ENCODE peak calls at places on chromosomes 11 and 22, in nine cellular contexts. K is dorsolateral prefrontal cortex; T is body of pancreas; V is IMR-90; U is HL-60; P is choroid plexus epithelial cell; E is CD8-positive, alpha-beta T cell; Q is astrocyte; X is fibroblast of pulmonary artery. Y is an unnamed sample.

GRCh38 chr11:47186076-47186936 is at the start of gene PACSIN3:
- DNase-seq in K (no peak), T (peak), V (peak), U (no peak), P (no peak), E (no peak), Q (no peak), X (peak), Y (no peak)

GRCh38 chr11:40129276-40129675 is 1330.2 kb downstream of the LRRC4C start:
- DNase-seq in K (no peak), T (no peak), V (no peak), U (no peak), P (peak), E (no peak), Q (no peak), X (peak), Y (no peak)

GRCh38 chr11:117604349-117604995 is 192.5 kb downstream of the DSCAML1 start:
- DNase-seq in K (peak), T (peak), V (peak), U (no peak), P (peak), E (no peak), Q (no peak), X (no peak), Y (no peak)

GRCh38 chr11:113202431-113202830 is 112.0 kb upstream of the TTC12 start:
- DNase-seq in K (no peak), T (no peak), V (no peak), U (no peak), P (no peak), E (no peak), Q (no peak), X (peak), Y (no peak)

GRCh38 chr22:24893341-24894070 is 53.0 kb downstream of the LHFPL7 start:
- DNase-seq in K (no peak), T (no peak), V (no peak), U (no peak), P (peak), E (no peak), Q (no peak), X (no peak), Y (no peak)

GRCh38 chr22:22408731-22409696 is 99.5 kb downstream of the ZNF280B start:
- DNase-seq in K (no peak), T (peak), V (peak), U (peak), P (peak), E (no peak), Q (no peak), X (peak), Y (peak)

GRCh38 chr11:47189100-47189834 is 3.0 kb upstream of the PACSIN3 start:
- DNase-seq in K (no peak), T (peak), V (peak), U (no peak), P (peak), E (no peak), Q (peak), X (peak), Y (peak)

GRCh38 chr11:122791836-122792235 is 46.5 kb upstream of the CRTAM start:
- DNase-seq in K (peak), T (no peak), V (peak), U (no peak), P (peak), E (no peak), Q (peak), X (peak), Y (peak)

GRCh38 chr22:17896552-17896951 is 122.3 kb upstream of the BID start:
- DNase-seq in K (peak), T (peak), V (peak), U (no peak), P (peak), E (no peak), Q (no peak), X (peak), Y (no peak)

GRCh38 chr11:46144741-46145140 is 23.5 kb upstream of the PHF21A start:
- DNase-seq in K (no peak), T (no peak), V (no peak), U (no peak), P (no peak), E (no peak), Q (no peak), X (no peak), Y (no peak)

GRCh38 chr22:37121887-37122591 is 12.5 kb upstream of the TMPRSS6 start:
- DNase-seq in K (no peak), T (peak), V (peak), U (no peak), P (peak), E (peak), Q (peak), X (peak), Y (peak)

GRCh38 chr11:75313457-75314272 is 37.8 kb downstream of the ARRB1 start:
- DNase-seq in K (peak), T (no peak), V (peak), U (no peak), P (peak), E (no peak), Q (peak), X (peak), Y (peak)

GRCh38 chr11:2542406-2542805 is 97.6 kb downstream of the KCNQ1 start:
- DNase-seq in K (no peak), T (no peak), V (no peak), U (no peak), P (no peak), E (no peak), Q (no peak), X (no peak), Y (no peak)

GRCh38 chr11:15223318-15223717 is 108.6 kb downstream of the INSC start:
- DNase-seq in K (no peak), T (no peak), V (peak), U (no peak), P (no peak), E (no peak), Q (peak), X (peak), Y (peak)

GRCh38 chr11:86990079-86990478 is 34.9 kb upstream of the FZD4 start:
- DNase-seq in K (no peak), T (no peak), V (peak), U (no peak), P (peak), E (no peak), Q (peak), X (no peak), Y (peak)

GRCh38 chr11:134322553-134322952 is 9.2 kb upstream of the GLB1L2 start:
- DNase-seq in K (no peak), T (no peak), V (no peak), U (no peak), P (no peak), E (no peak), Q (no peak), X (no peak), Y (no peak)

GRCh38 chr11:80542704-80543103 is 1101.9 kb upstream of the TENM4 start:
- DNase-seq in K (no peak), T (no peak), V (no peak), U (no peak), P (no peak), E (no peak), Q (no peak), X (no peak), Y (no peak)

GRCh38 chr11:23212829-23213228 is 352.6 kb upstream of the CCDC179 start:
- DNase-seq in K (no peak), T (no peak), V (no peak), U (no peak), P (no peak), E (no peak), Q (no peak), X (no peak), Y (no peak)

GRCh38 chr22:39877079-39877682 is 16.4 kb downstream of the ENTHD1 start:
- DNase-seq in K (no peak), T (no peak), V (no peak), U (no peak), P (no peak), E (no peak), Q (no peak), X (no peak), Y (no peak)

GRCh38 chr22:20128902-20129746 is 2.5 kb upstream of the ZDHHC8 start:
- DNase-seq in K (peak), T (peak), V (peak), U (peak), P (peak), E (no peak), Q (no peak), X (peak), Y (peak)

GRCh38 chr11:18490736-18491485 is 35.3 kb downstream of the LDHAL6A start:
- DNase-seq in K (peak), T (no peak), V (no peak), U (no peak), P (no peak), E (no peak), Q (no peak), X (no peak), Y (no peak)

GRCh38 chr11:10505278-10506012 is 35.5 kb downstream of the RNF141 start:
- DNase-seq in K (no peak), T (no peak), V (no peak), U (no peak), P (peak), E (no peak), Q (peak), X (peak), Y (no peak)

GRCh38 chr11:68267881-68268240 is 3.9 kb downstream of the C11orf24 start:
- DNase-seq in K (no peak), T (no peak), V (no peak), U (no peak), P (no peak), E (no peak), Q (no peak), X (no peak), Y (no peak)

GRCh38 chr22:25169278-25170031 is 30.2 kb upstream of the CRYBB3 start:
- DNase-seq in K (no peak), T (no peak), V (no peak), U (no peak), P (no peak), E (no peak), Q (no peak), X (no peak), Y (no peak)

GRCh38 chr11:119895981-119896380 is 167.0 kb upstream of the NECTIN1 start:
- DNase-seq in K (no peak), T (no peak), V (no peak), U (no peak), P (no peak), E (no peak), Q (no peak), X (no peak), Y (no peak)

GRCh38 chr11:95877288-95877687 is 46.6 kb downstream of the MTMR2 start:
- DNase-seq in K (no peak), T (no peak), V (peak), U (no peak), P (peak), E (no peak), Q (peak), X (peak), Y (peak)

GRCh38 chr11:111644922-111645321 is 42.7 kb downstream of the SIK2 start:
- DNase-seq in K (no peak), T (no peak), V (no peak), U (no peak), P (no peak), E (no peak), Q (no peak), X (no peak), Y (no peak)

GRCh38 chr11:12213920-12214319 is 103.5 kb downstream of the MICAL2 start:
- DNase-seq in K (no peak), T (no peak), V (peak), U (no peak), P (no peak), E (no peak), Q (no peak), X (peak), Y (peak)

GRCh38 chr22:21012446-21013407 is 2.2 kb upstream of the P2RX6 start:
- DNase-seq in K (no peak), T (no peak), V (no peak), U (no peak), P (no peak), E (no peak), Q (no peak), X (no peak), Y (no peak)

GRCh38 chr11:79269923-79270322 is 170.9 kb downstream of the TENM4 start:
- DNase-seq in K (no peak), T (no peak), V (no peak), U (no peak), P (no peak), E (no peak), Q (no peak), X (no peak), Y (no peak)

GRCh38 chr11:65290448-65291165 is 24.1 kb upstream of the CDC42EP2 start:
- DNase-seq in K (peak), T (peak), V (peak), U (peak), P (peak), E (no peak), Q (peak), X (peak), Y (peak)

GRCh38 chr22:41742918-41743317 is 43.6 kb downstream of the MEI1 start:
- DNase-seq in K (no peak), T (no peak), V (no peak), U (no peak), P (no peak), E (no peak), Q (no peak), X (no peak), Y (no peak)
- TF ChIP-seq CTCF in K (no peak), T (no peak), V (no peak), U (no peak), P (no peak), E (no peak), Q (no peak), X (no peak), Y (peak)

GRCh38 chr22:46028069-46028991 is 51.4 kb upstream of the WNT7B start:
- DNase-seq in K (no peak), T (no peak), V (no peak), U (no peak), P (no peak), E (no peak), Q (no peak), X (no peak), Y (no peak)
- H3K4me3 ChIP-seq in K (peak), T (no peak), V (no peak), U (no peak), P (no peak), E (no peak), Q (no peak), X (no peak), Y (no peak)

GRCh38 chr11:85182437-85183109 is 444.6 kb downstream of the DLG2 start:
- DNase-seq in K (peak), T (peak), V (peak), U (peak), P (peak), E (no peak), Q (peak), X (peak), Y (peak)
- TF ChIP-seq CTCF in K (peak), T (no peak), V (peak), U (no peak), P (peak), E (no peak), Q (peak), X (peak), Y (peak)

DNA sequence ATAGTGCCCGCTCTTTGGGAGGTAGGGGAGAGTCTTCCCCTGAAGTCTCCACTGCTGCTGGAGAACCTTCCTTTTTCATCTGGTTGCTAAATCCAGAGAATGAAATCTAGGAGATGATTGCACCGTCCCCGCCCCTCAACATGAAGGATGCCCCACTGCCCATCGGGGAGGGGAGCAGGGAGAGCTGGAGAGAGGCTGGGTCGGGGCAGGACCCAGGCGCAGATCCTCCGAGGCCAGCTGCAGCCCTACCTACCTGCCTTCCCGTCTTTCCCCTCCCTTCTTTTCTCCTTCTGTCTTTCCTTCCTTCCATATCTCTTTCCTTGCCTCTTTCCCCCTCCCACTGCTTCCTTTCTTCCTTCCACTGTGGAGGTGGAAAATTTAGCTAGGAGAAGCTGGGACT is 811 bp upstream of the PLEKHB1 start:
- DNase-seq in K (no peak), T (no peak), V (no peak), U (peak), P (no peak), E (no peak), Q (no peak), X (no peak), Y (no peak)
- H3K4me3 ChIP-seq in K (no peak), T (no peak), V (no peak), U (no peak), P (no peak), E (no peak), Q (peak), X (no peak), Y (no peak)

GRCh38 chr11:69358398-69359080 is 64.6 kb downstream of the MYEOV start:
- DNase-seq in K (no peak), T (no peak), V (no peak), U (no peak), P (no peak), E (no peak), Q (no peak), X (no peak), Y (no peak)

GRCh38 chr11:69361466-69361865 is 67.5 kb downstream of the MYEOV start:
- DNase-seq in K (peak), T (no peak), V (no peak), U (no peak), P (no peak), E (no peak), Q (no peak), X (no peak), Y (no peak)

GRCh38 chr11:69361048-69361447 is 67.1 kb downstream of the MYEOV start:
- DNase-seq in K (no peak), T (no peak), V (no peak), U (no peak), P (no peak), E (no peak), Q (no peak), X (no peak), Y (no peak)

GRCh38 chr11:69360606-69361005 is 66.7 kb downstream of the MYEOV start:
- DNase-seq in K (peak), T (no peak), V (no peak), U (no peak), P (no peak), E (no peak), Q (no peak), X (no peak), Y (no peak)

DNA sequence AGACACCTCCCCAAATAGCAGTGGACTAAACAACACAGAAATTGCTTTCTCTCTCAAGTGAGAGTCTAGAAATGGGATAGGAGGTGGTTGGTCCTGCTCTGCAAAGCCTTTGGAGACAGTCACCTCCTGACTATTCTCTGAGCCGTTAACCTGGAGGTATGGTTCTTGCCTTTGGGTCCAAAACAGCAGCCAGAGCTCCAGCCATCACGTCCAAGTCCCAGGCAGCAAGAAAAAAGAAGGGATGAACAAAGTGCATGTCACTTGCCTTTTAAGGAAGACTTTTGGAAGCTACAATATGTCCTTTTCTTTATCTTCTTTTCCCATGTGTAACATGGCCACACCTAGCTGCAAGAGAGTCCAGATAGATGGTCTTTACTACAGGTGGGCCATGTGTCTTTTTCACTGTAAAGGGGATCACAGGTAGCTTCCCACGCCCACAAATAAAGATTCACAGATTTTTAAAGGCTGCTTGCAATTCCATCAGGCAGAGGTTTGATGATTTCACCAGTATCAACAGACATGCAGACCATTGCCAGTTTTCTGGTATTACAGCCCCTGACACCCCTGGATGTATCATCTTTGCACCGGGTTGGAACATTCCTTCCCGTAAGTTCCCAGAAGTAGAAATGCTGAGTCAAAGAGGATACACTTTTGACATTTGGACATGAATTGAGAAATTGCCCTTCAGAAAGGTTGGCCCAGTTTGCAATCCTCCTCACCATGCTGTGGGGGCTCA is 65.9 kb downstream of the MYEOV start:
- DNase-seq in K (no peak), T (no peak), V (peak), U (no peak), P (peak), E (no peak), Q (peak), X (peak), Y (peak)
- TF ChIP-seq CTCF in K (no peak), T (no peak), V (no peak), U (no peak), P (no peak), E (no peak), Q (no peak), X (no peak), Y (no peak)

DNA sequence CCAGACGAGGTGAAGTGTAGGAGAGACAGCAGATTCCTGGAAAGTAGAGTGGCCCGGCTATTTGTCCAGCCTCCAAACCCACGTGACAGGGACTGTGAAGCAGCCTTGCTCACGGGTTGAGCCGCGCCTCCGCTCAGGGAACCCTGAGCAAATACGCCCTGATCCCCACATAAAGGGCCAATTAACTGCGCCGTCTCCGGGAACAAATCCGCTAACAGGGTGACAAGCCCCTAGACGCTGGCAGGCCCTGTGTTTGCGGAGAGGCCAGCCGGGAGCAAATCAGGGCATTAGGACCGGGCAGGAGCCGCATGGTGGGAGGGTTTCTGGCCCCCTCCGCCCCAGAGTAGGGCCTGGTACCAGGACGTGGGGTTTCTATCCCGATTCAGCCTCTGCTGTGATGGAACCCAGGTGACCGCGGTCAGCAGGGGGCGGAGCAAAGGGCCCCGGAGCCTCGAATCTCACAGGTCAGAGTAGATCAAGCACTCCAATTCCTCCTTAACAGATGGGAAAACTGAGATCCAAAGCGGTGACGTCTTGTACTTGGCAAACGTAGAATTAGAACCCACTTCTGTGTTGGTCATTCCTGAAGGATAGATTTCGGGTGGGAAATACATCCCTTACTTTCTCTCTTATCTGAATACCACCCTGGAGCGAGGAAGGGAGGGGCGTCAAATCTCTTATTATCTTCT is 2.0 kb upstream of the ROBO3 start:
- DNase-seq in K (peak), T (peak), V (peak), U (no peak), P (peak), E (no peak), Q (no peak), X (peak), Y (peak)
- H3K4me3 ChIP-seq in K (peak), T (no peak), V (peak), U (no peak), P (peak), E (no peak), Q (peak), X (peak), Y (peak)

DNA sequence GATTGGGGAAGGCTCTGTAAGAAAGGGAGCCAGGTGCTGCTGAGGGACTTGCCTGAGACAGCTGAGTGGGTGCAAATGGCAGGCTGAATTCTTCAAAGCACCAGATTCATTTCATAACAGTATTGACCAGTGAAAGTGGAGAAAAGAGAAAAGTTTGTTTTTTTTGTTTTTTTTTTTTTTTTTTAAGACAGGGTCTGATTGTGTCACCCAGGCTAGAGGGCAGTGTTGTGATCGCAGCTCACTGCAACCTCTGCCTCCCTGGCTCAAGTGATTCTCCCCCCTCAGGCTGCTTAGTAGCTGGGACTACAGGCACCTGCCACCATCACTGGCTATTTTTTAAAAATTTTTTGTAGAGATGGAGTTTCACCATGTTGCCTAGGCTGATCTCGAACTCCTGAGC is 494.0 kb downstream of the MIAT start:
- DNase-seq in K (no peak), T (no peak), V (no peak), U (no peak), P (no peak), E (no peak), Q (no peak), X (no peak), Y (no peak)
- TF ChIP-seq CTCF in K (no peak), T (no peak), V (no peak), U (no peak), P (peak), E (no peak), Q (no peak), X (no peak), Y (no peak)